ENCODE peak calls at places on chromosomes 16 and 17, in seven cellular contexts. One of them, this sample, is unnamed.

GRCh38 chr17:57408064-57408811 is 151.9 kb downstream of the MSI2 start:
- DNase-seq in effector memory CD8-positive, alpha-beta T cell: no peak
- DNase-seq in T-cell: no peak
- DNase-seq in left ventricle myocardium inferior: no peak
- DNase-seq in HAP-1: peak
- DNase-seq in amniotic stem cell: no peak
- DNase-seq in left ventricle myocardium superior: no peak
- DNase-seq in this sample: no peak

GRCh38 chr16:59527206-59527997 is 793.3 kb upstream of the GOT2 start:
- DNase-seq in effector memory CD8-positive, alpha-beta T cell: no peak
- DNase-seq in HAP-1: no peak
- DNase-seq in left ventricle myocardium superior: no peak
- DNase-seq in amniotic stem cell: no peak
- DNase-seq in left ventricle myocardium inferior: no peak
- DNase-seq in T-cell: no peak
- DNase-seq in this sample: no peak

GRCh38 chr16:30953511-30954124 is 3.9 kb upstream of the SETD1A start:
- DNase-seq in amniotic stem cell: peak
- DNase-seq in left ventricle myocardium superior: peak
- DNase-seq in effector memory CD8-positive, alpha-beta T cell: peak
- DNase-seq in left ventricle myocardium inferior: no peak
- DNase-seq in T-cell: no peak
- DNase-seq in HAP-1: peak
- DNase-seq in this sample: peak

GRCh38 chr17:40015998-40016691 is 905 bp downstream of the CSF3 start:
- DNase-seq in amniotic stem cell: no peak
- DNase-seq in HAP-1: no peak
- DNase-seq in effector memory CD8-positive, alpha-beta T cell: no peak
- DNase-seq in T-cell: no peak
- DNase-seq in left ventricle myocardium superior: no peak
- DNase-seq in left ventricle myocardium inferior: no peak
- DNase-seq in this sample: no peak

GRCh38 chr16:89013111-89013510 is 36.1 kb upstream of the CBFA2T3 start:
- DNase-seq in left ventricle myocardium inferior: no peak
- DNase-seq in T-cell: no peak
- DNase-seq in left ventricle myocardium superior: no peak
- DNase-seq in effector memory CD8-positive, alpha-beta T cell: no peak
- DNase-seq in HAP-1: no peak
- DNase-seq in amniotic stem cell: no peak
- DNase-seq in this sample: no peak

GRCh38 chr17:45749831-45750335 is 34.2 kb upstream of the CRHR1 start:
- DNase-seq in T-cell: no peak
- DNase-seq in left ventricle myocardium inferior: no peak
- DNase-seq in amniotic stem cell: no peak
- DNase-seq in effector memory CD8-positive, alpha-beta T cell: no peak
- DNase-seq in HAP-1: no peak
- DNase-seq in left ventricle myocardium superior: no peak
- DNase-seq in this sample: no peak

GRCh38 chr16:50459681-50460080 is 88.5 kb upstream of the NKD1 start:
- DNase-seq in effector memory CD8-positive, alpha-beta T cell: no peak
- DNase-seq in left ventricle myocardium superior: no peak
- DNase-seq in left ventricle myocardium inferior: no peak
- DNase-seq in amniotic stem cell: no peak
- DNase-seq in HAP-1: peak
- DNase-seq in T-cell: no peak
- DNase-seq in this sample: no peak

GRCh38 chr17:46931596-46931995 is 8.6 kb downstream of the GOSR2 start:
- DNase-seq in HAP-1: no peak
- DNase-seq in left ventricle myocardium superior: no peak
- DNase-seq in T-cell: no peak
- DNase-seq in effector memory CD8-positive, alpha-beta T cell: no peak
- DNase-seq in amniotic stem cell: no peak
- DNase-seq in left ventricle myocardium inferior: no peak
- DNase-seq in this sample: no peak

GRCh38 chr17:3838206-3838605 is 7.8 kb downstream of the NCBP3 start:
- DNase-seq in HAP-1: no peak
- DNase-seq in effector memory CD8-positive, alpha-beta T cell: no peak
- DNase-seq in amniotic stem cell: no peak
- DNase-seq in left ventricle myocardium superior: no peak
- DNase-seq in left ventricle myocardium inferior: no peak
- DNase-seq in T-cell: no peak
- DNase-seq in this sample: no peak

GRCh38 chr17:16033729-16034349 is 34.2 kb downstream of the TTC19 start:
- DNase-seq in amniotic stem cell: no peak
- DNase-seq in effector memory CD8-positive, alpha-beta T cell: no peak
- DNase-seq in T-cell: no peak
- DNase-seq in HAP-1: no peak
- DNase-seq in left ventricle myocardium inferior: no peak
- DNase-seq in left ventricle myocardium superior: no peak
- DNase-seq in this sample: no peak

GRCh38 chr16:68910051-68910450 is 66.7 kb downstream of the TANGO6 start:
- DNase-seq in effector memory CD8-positive, alpha-beta T cell: no peak
- DNase-seq in HAP-1: no peak
- DNase-seq in amniotic stem cell: no peak
- DNase-seq in left ventricle myocardium inferior: no peak
- DNase-seq in left ventricle myocardium superior: no peak
- DNase-seq in T-cell: no peak
- DNase-seq in this sample: no peak

GRCh38 chr17:14575349-14575966 is 274.6 kb downstream of the HS3ST3B1 start:
- DNase-seq in left ventricle myocardium superior: no peak
- DNase-seq in effector memory CD8-positive, alpha-beta T cell: no peak
- DNase-seq in T-cell: no peak
- DNase-seq in HAP-1: no peak
- DNase-seq in amniotic stem cell: no peak
- DNase-seq in left ventricle myocardium inferior: no peak
- DNase-seq in this sample: no peak

GRCh38 chr16:1929578-1930337 is 11.5 kb upstream of the HS3ST6 start:
- DNase-seq in effector memory CD8-positive, alpha-beta T cell: peak
- DNase-seq in T-cell: peak
- DNase-seq in left ventricle myocardium inferior: peak
- DNase-seq in HAP-1: peak
- DNase-seq in left ventricle myocardium superior: peak
- DNase-seq in amniotic stem cell: peak
- DNase-seq in this sample: peak

GRCh38 chr16:65904361-65904760 is 462.1 kb upstream of the CDH5 start:
- DNase-seq in left ventricle myocardium superior: no peak
- DNase-seq in left ventricle myocardium inferior: no peak
- DNase-seq in effector memory CD8-positive, alpha-beta T cell: no peak
- DNase-seq in HAP-1: no peak
- DNase-seq in T-cell: no peak
- DNase-seq in amniotic stem cell: no peak
- DNase-seq in this sample: no peak

GRCh38 chr17:57243171-57243622 is 13.1 kb upstream of the MSI2 start:
- DNase-seq in left ventricle myocardium inferior: peak
- DNase-seq in left ventricle myocardium superior: peak
- DNase-seq in effector memory CD8-positive, alpha-beta T cell: peak
- DNase-seq in amniotic stem cell: peak
- DNase-seq in T-cell: peak
- DNase-seq in HAP-1: peak
- DNase-seq in this sample: peak

GRCh38 chr17:44065668-44066203 is 735 bp downstream of the LSM12 start:
- DNase-seq in effector memory CD8-positive, alpha-beta T cell: peak
- DNase-seq in left ventricle myocardium inferior: no peak
- DNase-seq in left ventricle myocardium superior: no peak
- DNase-seq in HAP-1: no peak
- DNase-seq in amniotic stem cell: no peak
- DNase-seq in T-cell: no peak
- DNase-seq in this sample: no peak

GRCh38 chr17:17401271-17401781 is 75.5 kb upstream of the MED9 start:
- DNase-seq in HAP-1: peak
- DNase-seq in T-cell: no peak
- DNase-seq in left ventricle myocardium superior: no peak
- DNase-seq in amniotic stem cell: no peak
- DNase-seq in left ventricle myocardium inferior: no peak
- DNase-seq in effector memory CD8-positive, alpha-beta T cell: no peak
- DNase-seq in this sample: no peak

GRCh38 chr17:54982399-54982798 is 13.8 kb downstream of the STXBP4 start:
- DNase-seq in left ventricle myocardium superior: no peak
- DNase-seq in HAP-1: no peak
- DNase-seq in effector memory CD8-positive, alpha-beta T cell: no peak
- DNase-seq in T-cell: no peak
- DNase-seq in left ventricle myocardium inferior: no peak
- DNase-seq in amniotic stem cell: no peak
- DNase-seq in this sample: no peak

GRCh38 chr16:81610144-81610842 is 165.7 kb downstream of the CMIP start:
- DNase-seq in T-cell: no peak
- DNase-seq in HAP-1: no peak
- DNase-seq in effector memory CD8-positive, alpha-beta T cell: no peak
- DNase-seq in amniotic stem cell: no peak
- DNase-seq in left ventricle myocardium inferior: peak
- DNase-seq in left ventricle myocardium superior: peak
- DNase-seq in this sample: no peak

GRCh38 chr16:81608515-81609209 is 164.1 kb downstream of the CMIP start:
- DNase-seq in effector memory CD8-positive, alpha-beta T cell: no peak
- DNase-seq in left ventricle myocardium inferior: no peak
- DNase-seq in left ventricle myocardium superior: peak
- DNase-seq in T-cell: no peak
- DNase-seq in HAP-1: no peak
- DNase-seq in amniotic stem cell: no peak
- DNase-seq in this sample: no peak

GRCh38 chr17:76056882-76057281 is 15.4 kb downstream of the SRP68 start:
- DNase-seq in left ventricle myocardium superior: no peak
- DNase-seq in HAP-1: no peak
- DNase-seq in effector memory CD8-positive, alpha-beta T cell: no peak
- DNase-seq in T-cell: no peak
- DNase-seq in left ventricle myocardium inferior: no peak
- DNase-seq in amniotic stem cell: no peak
- DNase-seq in this sample: no peak

This sample was measured in NT2/D1.